ENCODE peak calls at places on chromosomes 3 and 15, in nine cellular contexts. H, K, O, J, U, T, P, L and S are unnamed samples.

GRCh38 chr3:100635273-100635701 is 25.9 kb downstream of the ADGRG7 start:
- DNase-seq in H (no peak), K (no peak), O (no peak), J (no peak), U (no peak), T (no peak), P (no peak), L (no peak), S (no peak)

GRCh38 chr3:190017575-190018288 is 103.0 kb downstream of the P3H2 start:
- DNase-seq in H (peak), K (no peak), O (peak), J (no peak), U (no peak), T (peak), P (peak), L (no peak), S (no peak)

GRCh38 chr3:46715507-46716175 is 2.0 kb downstream of the PRSS50 start:
- DNase-seq in H (no peak), K (no peak), O (no peak), J (no peak), U (no peak), T (peak), P (no peak), L (no peak), S (no peak)

GRCh38 chr15:50786871-50787270 is 21.4 kb upstream of the SPPL2A start:
- DNase-seq in H (peak), K (no peak), O (no peak), J (no peak), U (no peak), T (no peak), P (no peak), L (no peak), S (no peak)

GRCh38 chr3:10766049-10766705 is 49.9 kb upstream of the SLC6A11 start:
- DNase-seq in H (no peak), K (no peak), O (no peak), J (no peak), U (no peak), T (no peak), P (no peak), L (no peak), S (no peak)

GRCh38 chr3:112530573-112530972 is 31.2 kb downstream of the ATG3 start:
- DNase-seq in H (no peak), K (no peak), O (no peak), J (no peak), U (no peak), T (no peak), P (no peak), L (no peak), S (no peak)

GRCh38 chr15:51837784-51838183 is 8.3 kb downstream of the TMOD3 start:
- DNase-seq in H (peak), K (no peak), O (no peak), J (peak), U (no peak), T (no peak), P (no peak), L (no peak), S (no peak)

GRCh38 chr3:63242124-63242523 is 36.0 kb upstream of the SYNPR start:
- DNase-seq in H (no peak), K (no peak), O (no peak), J (no peak), U (no peak), T (no peak), P (no peak), L (no peak), S (no peak)

GRCh38 chr3:99549918-99550603 is 88.3 kb upstream of the COL8A1 start:
- DNase-seq in H (no peak), K (no peak), O (no peak), J (no peak), U (no peak), T (no peak), P (no peak), L (no peak), S (no peak)

GRCh38 chr15:67091966-67092677 is 26.7 kb downstream of the SMAD3 start:
- DNase-seq in H (no peak), K (no peak), O (no peak), J (no peak), U (no peak), T (no peak), P (no peak), L (no peak), S (no peak)

GRCh38 chr15:90407871-90408317 is 19.9 kb downstream of the IQGAP1 start:
- DNase-seq in H (no peak), K (no peak), O (no peak), J (peak), U (no peak), T (no peak), P (no peak), L (no peak), S (no peak)

GRCh38 chr3:37456270-37456708 is 281.9 kb upstream of the LRRFIP2 start:
- DNase-seq in H (no peak), K (no peak), O (no peak), J (no peak), U (no peak), T (no peak), P (no peak), L (no peak), S (no peak)

GRCh38 chr3:138332472-138333073 is 2.9 kb upstream of the NME9 start:
- DNase-seq in H (peak), K (no peak), O (peak), J (no peak), U (no peak), T (no peak), P (no peak), L (no peak), S (no peak)